ENCODE peak calls at places on chromosomes 11 and 22, in ten cellular contexts. Q, I, F, E, Y, D, S, K, T and P are unnamed samples.

GRCh38 chr11:33660962-33661361 is 39.7 kb downstream of the C11orf91 start:
- DNase-seq in S (no peak), D (no peak), I (no peak), Y (no peak), K (no peak), Q (no peak), T (no peak), F (no peak), E (no peak), P (no peak)

GRCh38 chr11:34214961-34215805 is 109.8 kb downstream of the NAT10 start:
- DNase-seq in S (peak), K (peak), I (no peak), D (no peak), T (peak), Y (peak), F (no peak), E (no peak), Q (no peak), P (no peak)

GRCh38 chr22:50141891-50142363 is 28.6 kb upstream of the PANX2 start:
- DNase-seq in F (no peak), T (no peak), D (peak), S (no peak), E (no peak), Y (no peak), I (no peak), Q (peak), K (no peak), P (no peak)

GRCh38 chr22:38097557-38098409 is 12.7 kb downstream of the BAIAP2L2 start:
- DNase-seq in D (no peak), E (no peak), S (no peak), F (no peak), Y (peak), T (no peak), I (no peak), Q (no peak), K (no peak), P (peak)

GRCh38 chr11:36289226-36289852 is at the start of gene COMMD9:
- DNase-seq in S (peak), D (peak), I (peak), Q (peak), E (peak), K (peak), F (peak), Y (peak), T (peak), P (peak)

GRCh38 chr11:130705670-130706421 is 210.4 kb downstream of the SNX19 start:
- DNase-seq in Q (no peak), Y (no peak), T (no peak), F (no peak), D (no peak), E (no peak), K (no peak), S (no peak), I (no peak), P (no peak)

GRCh38 chr11:116109228-116109627 is 605.0 kb upstream of the CADM1 start:
- DNase-seq in K (peak), T (no peak), I (no peak), Y (peak), S (no peak), D (no peak), Q (no peak), E (no peak), F (no peak), P (no peak)

GRCh38 chr11:18594999-18595749 is 4.4 kb upstream of the MISFA start:
- DNase-seq in F (no peak), S (no peak), Q (no peak), T (no peak), I (no peak), E (no peak), K (no peak), Y (peak), D (no peak), P (no peak)

GRCh38 chr22:45860201-45860600 is 116.8 kb downstream of the WNT7B start:
- DNase-seq in K (no peak), I (no peak), Q (no peak), S (no peak), F (no peak), E (no peak), D (no peak), Y (no peak), T (no peak), P (no peak)

GRCh38 chr22:43921361-43921760 is 2.2 kb upstream of the PNPLA3 start:
- DNase-seq in S (no peak), I (no peak), D (no peak), E (no peak), Y (peak), K (peak), F (no peak), T (no peak), Q (no peak), P (no peak)

GRCh38 chr22:45254789-45255261 is 14.1 kb upstream of the KIAA0930 start:
- DNase-seq in E (peak), K (no peak), I (no peak), Q (no peak), Y (no peak), F (no peak), S (no peak), D (no peak), T (no peak), P (no peak)

GRCh38 chr22:48306785-48307570 is 1520.7 kb downstream of the BRD1 start:
- DNase-seq in Y (no peak), E (peak), S (no peak), T (no peak), D (no peak), F (no peak), I (no peak), Q (no peak), K (no peak), P (no peak)

GRCh38 chr11:59429924-59430516 is 3.8 kb upstream of the OR5A2 start:
- DNase-seq in D (peak), S (peak), K (peak), Q (peak), T (no peak), I (peak), E (peak), Y (peak), F (no peak), P (no peak)

GRCh38 chr11:2670541-2671100 is 29.2 kb downstream of the KCNQ1OT1 start:
- DNase-seq in K (no peak), F (no peak), E (no peak), T (no peak), I (no peak), Y (no peak), Q (no peak), D (no peak), S (no peak), P (no peak)

GRCh38 chr11:69091638-69092165 is 43.0 kb downstream of the TPCN2 start:
- DNase-seq in Y (no peak), S (no peak), T (no peak), D (no peak), F (no peak), E (no peak), Q (no peak), I (no peak), K (no peak), P (no peak)

GRCh38 chr11:102010776-102011500 is 36.3 kb upstream of the CFAP300 start:
- DNase-seq in D (no peak), F (no peak), I (no peak), S (no peak), T (no peak), E (no peak), Y (peak), Q (no peak), K (peak), P (peak)

GRCh38 chr11:64848779-64849599 is 4.5 kb upstream of the CDC42BPG start:
- DNase-seq in Q (no peak), S (peak), I (no peak), E (no peak), K (no peak), T (no peak), D (no peak), F (no peak), Y (no peak), P (no peak)

GRCh38 chr11:104997288-104997687 is 25.7 kb downstream of the CASP5 start:
- DNase-seq in Q (no peak), F (no peak), K (peak), Y (peak), S (no peak), D (no peak), T (no peak), I (no peak), E (no peak), P (no peak)

GRCh38 chr22:47446331-47446730 is 683.9 kb downstream of the TBC1D22A start:
- DNase-seq in T (no peak), D (no peak), Q (no peak), E (no peak), S (no peak), F (no peak), K (no peak), I (no peak), Y (no peak), P (no peak)

GRCh38 chr11:27612932-27613669 is 87.2 kb downstream of the BDNF start:
- DNase-seq in S (no peak), T (no peak), K (no peak), I (no peak), F (no peak), Q (no peak), E (no peak), D (no peak), Y (no peak), P (no peak)